ENCODE peak calls at places on chromosomes 11 and 22, in six cellular contexts. W is mammary epithelial cell, V is breast epithelium, Z is astrocyte, O is retinal pigment epithelial cell, B is fibroblast of lung. T is an unnamed sample.
A peak's percentile ranks its signal among the peaks of the same experiment; 100 is the strongest.

GRCh38 chr11:70319694-70320093 is 49.2 kb downstream of the PPFIA1 start:
- DNase-seq in W (no peak), V (no peak), Z (no peak), O (no peak), B (no peak), T (no peak)

GRCh38 chr11:2185324-2186085 is 13.9 kb upstream of the TH start:
- DNase-seq in W (no peak), V (no peak), Z (no peak), O (no peak), B (peak; percentile 50), T (no peak)

GRCh38 chr11:111944139-111944538 is 7.0 kb downstream of the DIXDC1 start:
- DNase-seq in W (peak; percentile 58), V (no peak), Z (peak; percentile 74), O (no peak), B (peak; percentile 67), T (peak; percentile 93)

GRCh38 chr11:123063396-123064267 is 1.7 kb upstream of the HSPA8 start:
- DNase-seq in W (peak; percentile 60), V (peak; percentile 51), Z (peak; percentile 41), O (peak; percentile 29), B (peak; percentile 78), T (peak; percentile 68)

GRCh38 chr11:63010934-63011439 is 4.7 kb downstream of the SLC22A8 start:
- DNase-seq in W (no peak), V (no peak), Z (no peak), O (no peak), B (no peak), T (no peak)

GRCh38 chr11:120884290-120885020 is 139.4 kb upstream of the TBCEL start:
- DNase-seq in W (no peak), V (no peak), Z (no peak), O (no peak), B (no peak), T (no peak)

GRCh38 chr22:48755332-48755949 is 1072.2 kb downstream of the BRD1 start:
- DNase-seq in W (no peak), V (no peak), Z (no peak), O (no peak), B (no peak), T (no peak)

GRCh38 chr11:7994581-7995278 is 7.6 kb downstream of the EIF3F start:
- DNase-seq in W (no peak), V (no peak), Z (no peak), O (no peak), B (no peak), T (no peak)

GRCh38 chr11:62179995-62180394 is 10.0 kb upstream of the SCGB1D1 start:
- DNase-seq in W (no peak), V (no peak), Z (no peak), O (no peak), B (no peak), T (no peak)

GRCh38 chr22:49812838-49813237 is 14.8 kb downstream of the BRD1 start:
- DNase-seq in W (no peak), V (no peak), Z (peak; percentile 4), O (no peak), B (no peak), T (peak; percentile 26)

GRCh38 chr11:86015699-86016098 is 53.2 kb downstream of the PICALM start:
- DNase-seq in W (no peak), V (no peak), Z (no peak), O (no peak), B (no peak), T (no peak)

GRCh38 chr22:24836282-24836681 is 30.3 kb downstream of the SGSM1 start:
- DNase-seq in W (no peak), V (no peak), Z (no peak), O (no peak), B (peak; percentile 3), T (no peak)

GRCh38 chr22:28115426-28115825 is 196.4 kb upstream of the PITPNB start:
- DNase-seq in W (no peak), V (no peak), Z (peak; percentile 7), O (no peak), B (no peak), T (no peak)

GRCh38 chr22:24553597-24554315 is 1.2 kb downstream of the GUCD1 start:
- DNase-seq in W (peak; percentile 16), V (no peak), Z (no peak), O (no peak), B (no peak), T (peak; percentile 16)

GRCh38 chr22:38657248-38657909 is 941 bp downstream of the CBY1 start:
- DNase-seq in W (peak; percentile 59), V (no peak), Z (no peak), O (no peak), B (peak; percentile 20), T (peak; percentile 14)

GRCh38 chr11:63710476-63711217 is 29.3 kb downstream of the RTN3 start:
- DNase-seq in W (no peak), V (no peak), Z (peak; percentile 89), O (no peak), B (peak; percentile 82), T (peak; percentile 94)

GRCh38 chr11:66967670-66968425 is 7.3 kb upstream of the C11orf86 start:
- DNase-seq in W (peak; percentile 78), V (no peak), Z (peak; percentile 72), O (no peak), B (peak; percentile 94), T (peak; percentile 83)

GRCh38 chr22:33400891-33401290 is 342.7 kb upstream of the SYN3 start:
- DNase-seq in W (no peak), V (no peak), Z (no peak), O (no peak), B (no peak), T (no peak)

GRCh38 chr11:129455101-129455500 is 79.5 kb downstream of the BARX2 start:
- DNase-seq in W (no peak), V (no peak), Z (no peak), O (no peak), B (no peak), T (no peak)

GRCh38 chr11:34548278-34548677 is 34.7 kb upstream of the ELF5 start:
- DNase-seq in W (no peak), V (no peak), Z (no peak), O (no peak), B (no peak), T (no peak)

GRCh38 chr11:129951201-129951882 is 51.3 kb downstream of the PRDM10 start:
- DNase-seq in W (peak; percentile 80), V (peak; percentile 71), Z (no peak), O (no peak), B (no peak), T (no peak)

GRCh38 chr11:60699282-60699681 is at the start of gene MS4A8:
- DNase-seq in W (no peak), V (no peak), Z (no peak), O (no peak), B (no peak), T (no peak)

GRCh38 chr11:73218106-73218829 is at the start of gene P2RY2:
- DNase-seq in W (peak; percentile 52), V (peak; percentile 53), Z (peak; percentile 10), O (no peak), B (no peak), T (peak; percentile 16)

GRCh38 chr11:102244681-102245409 is 72.4 kb upstream of the BIRC3 start:
- DNase-seq in W (peak; percentile 95), V (peak; percentile 48), Z (peak; percentile 85), O (no peak), B (peak; percentile 69), T (peak; percentile 87)

GRCh38 chr11:73162196-73162740 is 20.1 kb upstream of the FCHSD2 start:
- DNase-seq in W (no peak), V (no peak), Z (no peak), O (no peak), B (no peak), T (no peak)

GRCh38 chr11:77299528-77299993 is 1.9 kb downstream of the GDPD4 start:
- DNase-seq in W (peak; percentile 78), V (no peak), Z (peak; percentile 24), O (no peak), B (no peak), T (no peak)

GRCh38 chr11:72787262-72788104 is 6.4 kb downstream of the STARD10 start:
- DNase-seq in W (no peak), V (no peak), Z (no peak), O (no peak), B (no peak), T (no peak)

GRCh38 chr22:20957691-20958440 is 9.2 kb upstream of the AIFM3 start:
- DNase-seq in W (no peak), V (no peak), Z (no peak), O (no peak), B (peak; percentile 22), T (peak; percentile 24)

GRCh38 chr11:31651208-31651607 is 141.6 kb downstream of the ELP4 start:
- DNase-seq in W (no peak), V (no peak), Z (no peak), O (no peak), B (no peak), T (no peak)

GRCh38 chr11:45332486-45332934 is 46.4 kb upstream of the SYT13 start:
- DNase-seq in W (no peak), V (no peak), Z (peak; percentile 3), O (no peak), B (peak; percentile 49), T (peak; percentile 23)

GRCh38 chr11:127000991-127001390 is 421 bp upstream of the KIRREL3 start:
- DNase-seq in W (no peak), V (no peak), Z (peak; percentile 32), O (no peak), B (no peak), T (peak; percentile 34)
- H3K4me3 ChIP-seq in W (peak overlapping the region; percentile 53), V (peak overlapping the region; percentile 44), Z (peak overlapping the region; percentile 92), O (peak overlapping the region; percentile 48), B (peak overlapping the region; percentile 84), T (peak overlapping the region; percentile 88)

GRCh38 chr22:37018086-37018814 is 997 bp downstream of the TST start:
- DNase-seq in W (no peak), V (no peak), Z (no peak), O (no peak), B (no peak), T (no peak)
- TF ChIP-seq CTCF in W (no peak), V (no peak), Z (no peak), O (no peak), B (no peak), T (no peak)

GRCh38 chr11:15073361-15074205 is at the start of gene CALCB:
- DNase-seq in W (peak; percentile 26), V (no peak), Z (peak; percentile 4), O (no peak), B (peak; percentile 24), T (peak; percentile 12)
- H3K4me3 ChIP-seq in W (peak within 1 kb of the TSS; percentile 26), V (no peak within 1 kb of the TSS), Z (peak within 1 kb of the TSS; percentile 32), O (peak within 1 kb of the TSS; percentile 43), B (peak within 1 kb of the TSS; percentile 44), T (peak within 1 kb of the TSS; percentile 29)

DNA sequence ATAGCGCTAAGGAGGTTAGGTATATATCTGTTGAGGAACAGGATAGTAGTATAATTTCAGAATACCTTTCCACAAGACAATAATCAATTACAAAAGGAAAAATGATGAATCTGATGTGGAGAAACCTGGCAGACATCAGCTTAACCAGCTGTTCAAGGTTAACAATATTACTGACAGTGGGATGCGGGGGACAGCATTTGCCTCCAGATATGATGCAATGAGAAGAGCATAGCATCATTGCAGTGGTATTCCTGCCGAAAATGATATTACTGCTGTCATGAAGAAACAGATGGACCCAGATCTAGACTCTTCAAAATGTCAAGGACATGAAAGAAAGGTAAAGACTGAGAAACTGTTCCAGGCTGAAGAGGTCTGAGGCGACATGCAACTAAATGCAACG is 49.7 kb downstream of the RBFOX2 start:
- DNase-seq in W (no peak), V (no peak), Z (no peak), O (no peak), B (no peak), T (peak; percentile 40)
- TF ChIP-seq CTCF in W (no peak), V (no peak), Z (no peak), O (no peak), B (no peak), T (no peak)

T was measured in AG10803.